ENCODE peak calls at places on chromosomes 5 and 9, in ten cellular contexts. T, K, H, U, Q, W, P, Z, V and N are unnamed samples.

GRCh38 chr5:74638776-74639537 is 1.6 kb downstream of the ENC1 start:
- DNase-seq in T (peak; percentile 73), K (peak; percentile 23), H (no peak), U (no peak), Q (no peak), W (no peak), P (no peak), Z (no peak), V (peak; percentile 77), N (no peak)

GRCh38 chr5:42718591-42718990 is 38.0 kb upstream of the CCDC152 start:
- DNase-seq in T (peak; percentile 35), K (no peak), H (no peak), U (peak; percentile 40), Q (no peak), W (no peak), P (no peak), Z (no peak), V (peak; percentile 65), N (peak; percentile 7)

GRCh38 chr5:172439785-172440480 is 14.4 kb downstream of the SH3PXD2B start:
- DNase-seq in T (no peak), K (no peak), H (no peak), U (peak; percentile 26), Q (no peak), W (peak; percentile 82), P (peak; percentile 67), Z (no peak), V (no peak), N (no peak)

GRCh38 chr9:85483214-85483613 is 258.5 kb downstream of the AGTPBP1 start:
- DNase-seq in T (peak; percentile 1), K (no peak), H (no peak), U (no peak), Q (no peak), W (no peak), P (no peak), Z (no peak), V (no peak), N (peak; percentile 11)

GRCh38 chr9:98520221-98520920 is 188.4 kb downstream of the GABBR2 start:
- DNase-seq in T (no peak), K (no peak), H (no peak), U (no peak), Q (no peak), W (no peak), P (no peak), Z (no peak), V (peak; percentile 56), N (no peak)

GRCh38 chr9:70672136-70672535 is 257.7 kb upstream of the KLF9 start:
- DNase-seq in T (no peak), K (peak; percentile 37), H (no peak), U (no peak), Q (no peak), W (no peak), P (no peak), Z (no peak), V (peak; percentile 9), N (no peak)

GRCh38 chr5:142748568-142749249 is 21.5 kb upstream of the ARHGAP26 start:
- DNase-seq in T (peak; percentile 16), K (peak; percentile 16), H (peak; percentile 73), U (peak; percentile 70), Q (no peak), W (no peak), P (no peak), Z (peak; percentile 45), V (no peak), N (peak; percentile 28)

GRCh38 chr9:125409637-125410521 is 148.3 kb downstream of the GAPVD1 start:
- DNase-seq in T (peak; percentile 37), K (peak; percentile 79), H (peak; percentile 25), U (peak; percentile 54), Q (peak; percentile 24), W (no peak), P (no peak), Z (peak; percentile 59), V (peak; percentile 69), N (peak; percentile 76)

GRCh38 chr5:133653602-133653995 is 41.3 kb upstream of the FSTL4 start:
- DNase-seq in T (no peak), K (no peak), H (no peak), U (no peak), Q (no peak), W (no peak), P (no peak), Z (no peak), V (no peak), N (no peak)

GRCh38 chr5:133657036-133657435 is 44.7 kb upstream of the FSTL4 start:
- DNase-seq in T (no peak), K (no peak), H (no peak), U (no peak), Q (no peak), W (no peak), P (no peak), Z (no peak), V (no peak), N (no peak)

GRCh38 chr5:133655966-133656365 is 43.6 kb upstream of the FSTL4 start:
- DNase-seq in T (no peak), K (no peak), H (no peak), U (no peak), Q (no peak), W (no peak), P (no peak), Z (no peak), V (no peak), N (no peak)

GRCh38 chr5:133658327-133658726 is 46.0 kb upstream of the FSTL4 start:
- DNase-seq in T (no peak), K (no peak), H (no peak), U (no peak), Q (no peak), W (no peak), P (no peak), Z (no peak), V (no peak), N (no peak)

DNA sequence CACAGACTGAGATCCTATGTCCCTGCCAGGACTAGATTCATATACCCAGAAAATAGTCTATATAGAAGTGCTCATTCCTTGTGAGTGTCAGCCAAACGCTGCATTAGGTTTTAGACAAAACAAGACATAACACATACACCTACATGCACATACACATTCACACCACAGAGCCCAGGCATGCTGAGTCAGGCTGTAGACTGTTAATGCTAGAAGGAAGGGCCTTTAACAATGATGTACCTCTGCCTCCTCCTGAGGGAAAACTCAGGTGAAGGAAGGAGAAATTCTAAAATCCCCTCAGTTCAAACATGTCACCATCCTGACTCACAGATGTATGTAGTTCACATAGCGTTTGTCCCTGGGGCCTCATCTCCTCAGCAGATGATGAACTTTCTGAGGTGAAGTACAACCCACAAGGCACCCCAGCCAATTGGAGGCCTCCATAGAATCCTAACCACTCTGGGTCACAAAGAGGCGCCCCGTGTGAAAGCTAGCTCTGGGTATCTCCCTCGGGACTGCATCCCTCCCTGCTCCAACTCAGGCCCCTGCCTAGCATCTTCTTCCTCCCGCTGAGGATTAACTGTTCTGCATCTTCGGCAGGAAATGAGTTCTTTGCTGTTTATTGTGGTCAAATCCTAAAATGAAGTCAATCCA is 40.7 kb upstream of the FSTL4 start:
- DNase-seq in T (no peak), K (no peak), H (no peak), U (no peak), Q (no peak), W (no peak), P (no peak), Z (no peak), V (no peak), N (no peak)
- H3K4me3 ChIP-seq in T (no peak overlapping the region), K (no peak overlapping the region), H (no peak overlapping the region), U (no peak overlapping the region), Q (no peak overlapping the region), W (no peak overlapping the region), P (no peak overlapping the region), Z (no peak overlapping the region), V (no peak overlapping the region), N (no peak overlapping the region)

DNA sequence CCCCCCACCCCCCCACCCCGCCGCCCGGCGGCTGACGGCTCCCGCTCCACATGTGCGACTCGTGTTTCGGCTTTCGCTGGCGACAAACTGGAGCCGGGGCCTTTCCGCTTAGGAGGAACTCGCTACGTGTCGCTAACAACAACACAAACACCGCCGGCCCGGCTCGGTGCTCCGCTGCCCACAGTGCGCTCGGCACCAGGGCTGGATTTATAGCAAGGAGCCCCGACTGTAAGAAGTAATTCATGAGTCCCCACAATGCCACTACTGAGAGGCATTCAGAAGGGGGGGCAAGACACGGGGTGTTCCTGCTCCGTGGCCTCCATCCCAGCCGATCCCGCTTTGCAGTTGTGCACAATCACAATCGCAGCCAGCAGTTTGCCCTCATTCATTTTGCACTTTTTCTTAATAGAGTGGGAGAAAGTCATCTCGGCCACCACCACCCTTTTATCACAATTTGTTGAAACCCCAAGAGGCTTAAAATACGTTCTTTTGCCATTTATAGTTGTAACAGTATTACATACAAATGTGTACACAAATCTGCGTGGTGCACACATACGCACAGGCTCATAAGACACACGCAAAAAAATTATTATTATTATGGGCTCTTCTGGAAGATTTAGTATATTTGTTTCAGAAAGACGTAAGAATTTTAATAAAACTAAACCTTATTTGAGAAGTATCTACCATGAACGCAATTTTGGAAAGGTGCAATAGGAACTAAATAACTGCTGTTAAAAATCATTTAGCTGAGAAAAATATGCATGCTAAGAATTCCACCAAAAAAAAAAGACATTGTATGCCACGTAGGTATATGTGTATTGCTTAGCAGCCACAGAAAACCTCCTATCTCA is 48.1 kb downstream of the EBF1 start:
- DNase-seq in T (peak; percentile 51), K (no peak), H (peak; percentile 79), U (no peak), Q (no peak), W (peak; percentile 68), P (no peak), Z (no peak), V (no peak), N (no peak)
- H3K4me3 ChIP-seq in T (peak overlapping the region; percentile 49), K (no peak overlapping the region), H (peak overlapping the region; percentile 46), U (no peak overlapping the region), Q (peak overlapping the region; percentile 4), W (peak overlapping the region; percentile 32), P (peak overlapping the region; percentile 56), Z (peak overlapping the region; percentile 15), V (no peak overlapping the region), N (no peak overlapping the region)

DNA sequence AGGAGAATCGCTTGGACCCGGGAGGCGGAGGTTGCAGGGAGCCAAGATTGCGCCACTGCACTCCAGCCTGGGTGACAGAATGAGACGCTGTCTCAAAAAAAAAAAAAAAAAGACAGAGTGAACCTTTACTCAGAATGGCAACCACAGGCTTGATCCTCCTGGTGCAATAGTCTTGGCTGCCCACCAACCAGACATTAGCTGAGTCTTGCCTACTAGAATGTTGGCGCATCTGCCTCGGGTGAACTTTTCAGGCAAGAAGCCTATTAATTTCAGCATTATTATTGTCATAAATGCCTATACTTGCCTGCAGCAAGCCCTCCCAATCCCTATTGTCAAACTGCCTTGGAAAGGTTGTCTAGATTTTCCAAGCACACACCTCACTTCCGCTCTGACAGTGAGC is 4.2 kb downstream of the SERINC5 start:
- DNase-seq in T (no peak), K (no peak), H (no peak), U (no peak), Q (no peak), W (no peak), P (no peak), Z (no peak), V (no peak), N (no peak)
- H3K4me3 ChIP-seq in T (no peak overlapping the region), K (no peak overlapping the region), H (no peak overlapping the region), U (no peak overlapping the region), Q (no peak overlapping the region), W (no peak overlapping the region), P (no peak overlapping the region), Z (no peak overlapping the region), V (no peak overlapping the region), N (no peak overlapping the region)

DNA sequence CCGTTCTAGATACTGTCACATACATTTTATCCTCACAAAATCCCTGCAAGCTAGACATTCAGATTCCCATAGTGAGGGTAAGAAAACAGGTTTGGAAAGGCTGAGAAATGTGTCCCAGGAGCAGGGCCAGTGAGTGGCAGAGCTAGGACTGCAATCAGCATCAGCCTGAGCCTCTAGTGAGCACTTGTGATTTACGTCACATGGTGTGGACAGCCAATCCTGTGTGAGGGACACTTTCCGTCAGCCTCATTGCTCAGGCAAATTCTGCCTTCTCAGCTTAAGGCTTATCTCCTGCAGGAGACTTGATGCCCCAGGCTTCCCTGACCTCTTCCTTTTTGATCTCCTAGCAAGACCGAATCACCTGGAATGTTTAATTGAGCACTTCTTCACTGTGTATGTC is 60.3 kb downstream of the GLRA1 start:
- DNase-seq in T (no peak), K (no peak), H (peak; percentile 14), U (no peak), Q (no peak), W (no peak), P (no peak), Z (no peak), V (no peak), N (no peak)
- H3K4me3 ChIP-seq in T (no peak overlapping the region), K (no peak overlapping the region), H (no peak overlapping the region), U (no peak overlapping the region), Q (no peak overlapping the region), W (no peak overlapping the region), P (no peak overlapping the region), Z (no peak overlapping the region), V (no peak overlapping the region), N (no peak overlapping the region)